ENCODE peak calls at places on chromosomes 13 and 19, in five cellular contexts. One of them, this sample, is unnamed.

GRCh38 chr13:49585220-49586157 is at the start of gene RCBTB1:
- DNase-seq in PC-3: peak; percentile 53
- DNase-seq in AG09309: no peak
- DNase-seq in endodermal cell: peak; percentile 91
- DNase-seq in A673: peak; percentile 77
- DNase-seq in this sample: no peak

GRCh38 chr19:30358821-30359580 is 13.2 kb upstream of the ZNF536 start:
- DNase-seq in AG09309: no peak
- DNase-seq in PC-3: no peak
- DNase-seq in A673: no peak
- DNase-seq in endodermal cell: peak; percentile 40
- DNase-seq in this sample: no peak

GRCh38 chr13:98423417-98423816 is 153.5 kb downstream of the STK24 start:
- DNase-seq in AG09309: no peak
- DNase-seq in A673: no peak
- DNase-seq in PC-3: no peak
- DNase-seq in endodermal cell: no peak
- DNase-seq in this sample: no peak

GRCh38 chr13:98910501-98910951 is 67.3 kb downstream of the DOCK9 start:
- DNase-seq in endodermal cell: peak; percentile 69
- DNase-seq in AG09309: peak; percentile 35
- DNase-seq in PC-3: peak; percentile 75
- DNase-seq in A673: peak; percentile 39
- DNase-seq in this sample: no peak

GRCh38 chr13:41053384-41053826 is 7.9 kb upstream of the WBP4 start:
- DNase-seq in AG09309: peak; percentile 60
- DNase-seq in PC-3: peak; percentile 48
- DNase-seq in endodermal cell: no peak
- DNase-seq in A673: no peak
- DNase-seq in this sample: no peak

GRCh38 chr19:16001481-16002312 is 52.9 kb downstream of the OR10H4 start:
- DNase-seq in A673: no peak
- DNase-seq in PC-3: peak; percentile 15
- DNase-seq in AG09309: no peak
- DNase-seq in endodermal cell: no peak
- DNase-seq in this sample: peak; percentile 35

GRCh38 chr13:45143346-45143751 is 23.0 kb downstream of the GTF2F2 start:
- DNase-seq in AG09309: no peak
- DNase-seq in endodermal cell: no peak
- DNase-seq in PC-3: peak; percentile 15
- DNase-seq in A673: no peak
- DNase-seq in this sample: no peak

GRCh38 chr19:46133101-46133627 is 8.7 kb upstream of the IGFL3 start:
- DNase-seq in endodermal cell: peak; percentile 89
- DNase-seq in PC-3: peak; percentile 58
- DNase-seq in AG09309: peak; percentile 46
- DNase-seq in A673: peak; percentile 92
- DNase-seq in this sample: peak; percentile 77

GRCh38 chr13:75307370-75307984 is 174.5 kb downstream of the TBC1D4 start:
- DNase-seq in PC-3: no peak
- DNase-seq in A673: no peak
- DNase-seq in endodermal cell: no peak
- DNase-seq in AG09309: no peak
- DNase-seq in this sample: no peak

GRCh38 chr19:3163230-3163886 is 15.2 kb upstream of the S1PR4 start:
- DNase-seq in AG09309: no peak
- DNase-seq in A673: peak; percentile 85
- DNase-seq in endodermal cell: peak; percentile 91
- DNase-seq in PC-3: peak; percentile 80
- DNase-seq in this sample: no peak

GRCh38 chr13:98173431-98173921 is 3.6 kb downstream of the RNF113B start:
- DNase-seq in endodermal cell: peak; percentile 70
- DNase-seq in PC-3: peak; percentile 18
- DNase-seq in A673: no peak
- DNase-seq in AG09309: peak; percentile 96
- DNase-seq in this sample: peak; percentile 93

GRCh38 chr13:76925115-76925514 is 23.2 kb upstream of the ACOD1 start:
- DNase-seq in PC-3: peak; percentile 4
- DNase-seq in endodermal cell: no peak
- DNase-seq in AG09309: no peak
- DNase-seq in A673: no peak
- DNase-seq in this sample: no peak

DNA sequence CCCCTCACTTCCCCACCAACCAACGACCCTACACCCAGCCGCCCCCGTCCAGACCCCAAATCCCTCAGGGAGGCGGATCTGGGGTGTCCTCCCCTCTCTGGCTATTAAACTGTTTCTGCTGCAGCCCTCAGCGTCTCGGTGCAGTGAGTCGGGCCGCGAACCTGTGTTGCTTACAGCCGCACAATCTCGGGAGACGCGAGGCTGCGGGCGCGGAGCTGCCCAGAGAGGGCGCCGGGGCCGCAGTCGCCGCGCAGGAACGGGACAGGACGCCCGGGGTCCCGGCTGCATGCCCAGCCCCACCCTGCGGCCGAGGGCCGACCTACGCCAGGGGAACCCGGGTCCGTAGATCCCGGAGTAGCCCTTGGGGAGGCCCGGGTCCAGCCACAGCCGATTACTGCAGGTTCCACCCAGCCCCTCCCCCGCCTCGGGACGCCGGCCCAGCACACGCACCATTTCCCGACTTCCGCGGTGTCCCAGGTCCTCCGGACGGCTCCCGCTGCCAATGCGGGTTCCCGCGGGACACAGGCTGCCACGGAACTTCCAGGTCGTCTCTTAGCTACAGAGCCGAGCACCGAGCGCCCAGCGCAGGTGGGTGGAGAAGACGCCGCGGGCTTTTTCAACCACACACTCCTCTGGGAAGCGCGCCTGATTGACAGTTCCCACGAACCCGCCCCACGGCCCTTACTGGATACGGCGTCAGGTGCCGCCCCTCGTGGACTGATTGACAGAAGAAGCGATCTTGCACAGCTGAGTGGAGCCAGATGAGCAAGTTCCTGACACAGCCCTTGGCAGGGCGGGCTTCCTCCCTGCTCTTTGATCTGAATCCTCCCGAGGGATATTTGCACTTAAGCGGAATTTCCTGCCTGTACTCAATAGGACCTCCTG is at the start of gene ZNF799:
- DNase-seq in endodermal cell: peak; percentile 98
- DNase-seq in A673: peak; percentile 98
- DNase-seq in AG09309: peak; percentile 80
- DNase-seq in PC-3: peak; percentile 99
- DNase-seq in this sample: peak; percentile 84
- TF ChIP-seq CTCF in endodermal cell: peak; percentile 41
- TF ChIP-seq CTCF in A673: no peak
- TF ChIP-seq CTCF in AG09309: no peak
- TF ChIP-seq CTCF in PC-3: peak; percentile 18
- TF ChIP-seq CTCF in this sample: no peak

GRCh38 chr13:28684257-28684656 is 25.3 kb downstream of the POMP start:
- DNase-seq in endodermal cell: peak; percentile 97
- DNase-seq in AG09309: no peak
- DNase-seq in A673: peak; percentile 14
- DNase-seq in PC-3: no peak
- DNase-seq in this sample: no peak

GRCh38 chr13:28685114-28685513 is 26.2 kb downstream of the POMP start:
- DNase-seq in AG09309: no peak
- DNase-seq in A673: no peak
- DNase-seq in endodermal cell: no peak
- DNase-seq in PC-3: no peak
- DNase-seq in this sample: no peak

GRCh38 chr13:28680541-28680940 is 21.6 kb downstream of the POMP start:
- DNase-seq in AG09309: no peak
- DNase-seq in PC-3: no peak
- DNase-seq in endodermal cell: no peak
- DNase-seq in A673: no peak
- DNase-seq in this sample: no peak

DNA sequence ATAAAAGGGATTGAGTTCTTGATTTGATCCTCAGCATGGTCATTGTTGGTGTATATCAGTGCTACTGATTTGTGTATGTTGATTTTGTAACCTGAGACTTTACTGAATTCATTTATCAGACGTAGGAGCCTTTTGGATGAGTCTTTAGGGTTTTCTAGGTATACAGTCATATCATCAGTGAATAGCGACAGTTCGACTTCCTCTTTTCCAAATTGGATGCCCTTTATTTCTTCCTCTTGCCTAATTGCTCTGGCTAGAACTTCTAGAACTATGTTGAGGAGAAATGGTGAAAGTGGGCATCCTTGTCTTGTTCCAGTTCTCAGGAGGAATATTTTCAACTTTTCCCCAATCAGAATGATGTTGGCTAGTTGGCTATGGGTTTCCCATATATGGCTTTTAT is 27.0 kb downstream of the POMP start:
- DNase-seq in AG09309: no peak
- DNase-seq in endodermal cell: no peak
- DNase-seq in PC-3: no peak
- DNase-seq in A673: no peak
- DNase-seq in this sample: no peak
- TF ChIP-seq CTCF in AG09309: no peak
- TF ChIP-seq CTCF in endodermal cell: no peak
- TF ChIP-seq CTCF in PC-3: no peak
- TF ChIP-seq CTCF in A673: no peak
- TF ChIP-seq CTCF in this sample: no peak

DNA sequence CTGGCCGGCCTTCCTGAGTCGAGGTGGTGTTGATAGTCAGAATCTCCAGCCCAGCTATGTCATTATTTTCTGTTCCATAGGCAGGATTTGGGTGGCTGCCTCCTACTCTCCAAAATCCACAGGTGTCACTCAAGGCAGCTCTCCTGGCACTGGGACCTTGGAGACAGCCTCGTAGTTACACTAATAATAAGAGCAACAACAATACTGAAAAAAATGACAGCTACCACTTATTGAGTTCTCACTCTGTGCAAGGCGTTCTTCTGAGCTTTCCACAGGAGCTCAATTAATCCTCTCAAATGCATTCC is 12.2 kb upstream of the KLK12 start:
- DNase-seq in endodermal cell: no peak
- DNase-seq in A673: no peak
- DNase-seq in AG09309: no peak
- DNase-seq in PC-3: no peak
- DNase-seq in this sample: no peak
- TF ChIP-seq CTCF in endodermal cell: no peak
- TF ChIP-seq CTCF in A673: no peak
- TF ChIP-seq CTCF in AG09309: no peak
- TF ChIP-seq CTCF in PC-3: no peak
- TF ChIP-seq CTCF in this sample: no peak

GRCh38 chr19:45103625-45104319 is 10.8 kb downstream of the PPP1R37 start:
- DNase-seq in A673: peak; percentile 45
- DNase-seq in endodermal cell: peak; percentile 60
- DNase-seq in PC-3: no peak
- DNase-seq in AG09309: no peak
- DNase-seq in this sample: no peak
- TF ChIP-seq CTCF in A673: no peak
- TF ChIP-seq CTCF in endodermal cell: peak; percentile 51
- TF ChIP-seq CTCF in PC-3: no peak
- TF ChIP-seq CTCF in AG09309: no peak
- TF ChIP-seq CTCF in this sample: no peak

DNA sequence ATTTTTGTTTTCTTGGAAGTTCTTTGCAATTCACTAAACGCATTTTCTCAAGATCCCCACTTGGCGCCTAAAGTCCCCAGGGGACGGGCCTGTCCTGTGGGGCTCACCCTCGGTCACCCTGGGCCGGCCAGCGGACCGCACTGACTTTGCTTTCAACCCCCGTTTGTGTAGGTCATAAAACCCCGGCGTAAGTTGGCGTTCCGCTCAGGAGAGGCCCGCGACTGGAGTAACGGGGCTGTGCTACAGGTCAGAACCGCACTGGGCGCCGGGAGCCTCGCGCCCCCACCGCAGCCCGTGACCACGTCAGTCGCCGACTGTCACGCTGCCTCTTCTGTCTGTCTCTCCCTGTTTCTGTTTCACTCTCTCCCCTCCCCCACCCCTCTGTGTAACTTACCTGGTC is 13.6 kb downstream of the TSSK6 start:
- DNase-seq in endodermal cell: no peak
- DNase-seq in AG09309: no peak
- DNase-seq in PC-3: no peak
- DNase-seq in A673: no peak
- DNase-seq in this sample: no peak
- TF ChIP-seq CTCF in endodermal cell: no peak
- TF ChIP-seq CTCF in AG09309: no peak
- TF ChIP-seq CTCF in PC-3: no peak
- TF ChIP-seq CTCF in A673: no peak
- TF ChIP-seq CTCF in this sample: no peak

GRCh38 chr19:7614859-7615741 is 14.2 kb downstream of the XAB2 start:
- DNase-seq in AG09309: no peak
- DNase-seq in PC-3: no peak
- DNase-seq in endodermal cell: no peak
- DNase-seq in A673: no peak
- DNase-seq in this sample: no peak
- TF ChIP-seq CTCF in AG09309: no peak
- TF ChIP-seq CTCF in PC-3: no peak
- TF ChIP-seq CTCF in endodermal cell: no peak
- TF ChIP-seq CTCF in A673: no peak
- TF ChIP-seq CTCF in this sample: no peak

DNA sequence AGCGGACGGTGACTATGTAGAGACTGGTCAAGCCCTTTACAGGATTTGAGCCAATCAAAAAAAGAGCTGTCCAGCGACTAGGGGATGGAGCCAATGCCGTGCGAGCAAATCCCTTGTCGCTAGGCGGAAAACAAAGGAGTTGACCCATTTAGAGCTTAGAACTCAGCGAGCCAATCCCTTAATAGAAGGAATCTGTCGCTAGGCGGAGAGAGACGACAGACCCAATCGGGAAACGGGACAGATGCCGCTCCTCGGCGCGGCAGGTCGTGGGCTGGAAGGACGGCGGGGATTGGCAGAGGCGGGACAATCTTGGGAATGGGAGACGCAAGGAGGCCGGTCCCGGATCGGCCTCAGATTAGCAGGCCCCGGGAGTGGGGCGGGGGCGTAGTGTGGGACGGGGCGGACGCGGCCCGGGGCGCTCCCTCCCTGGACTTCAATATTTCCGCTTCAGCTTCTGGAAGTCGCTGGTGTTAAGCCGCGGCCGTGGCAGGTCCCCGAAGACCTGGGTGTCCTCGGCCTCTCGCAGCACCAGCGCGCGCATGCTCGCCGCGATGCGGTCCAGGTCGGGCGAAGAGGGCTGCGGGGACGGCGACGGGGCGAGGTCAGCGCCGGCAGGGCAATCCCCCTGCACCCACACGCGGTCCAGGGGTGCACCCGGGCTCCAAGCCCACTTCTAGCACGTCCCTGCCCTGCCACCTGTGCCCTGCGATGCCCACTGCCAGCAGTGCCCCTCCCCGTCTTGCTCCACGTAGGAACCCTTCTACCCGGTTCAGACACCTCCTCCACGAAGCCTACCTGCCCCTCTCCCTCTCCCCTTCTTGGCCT is 2.3 kb upstream of the PNKP start:
- DNase-seq in A673: peak; percentile 100
- DNase-seq in PC-3: peak; percentile 100
- DNase-seq in AG09309: peak; percentile 100
- DNase-seq in endodermal cell: peak; percentile 99
- DNase-seq in this sample: peak; percentile 100
- TF ChIP-seq CTCF in A673: no peak
- TF ChIP-seq CTCF in PC-3: no peak
- TF ChIP-seq CTCF in AG09309: no peak
- TF ChIP-seq CTCF in endodermal cell: no peak
- TF ChIP-seq CTCF in this sample: no peak

GRCh38 chr13:35092251-35092650 is 150.2 kb downstream of the NBEA start:
- DNase-seq in A673: no peak
- DNase-seq in PC-3: no peak
- DNase-seq in endodermal cell: no peak
- DNase-seq in AG09309: no peak
- DNase-seq in this sample: no peak

GRCh38 chr13:35093356-35093755 is 151.3 kb downstream of the NBEA start:
- DNase-seq in endodermal cell: no peak
- DNase-seq in PC-3: no peak
- DNase-seq in A673: no peak
- DNase-seq in AG09309: no peak
- DNase-seq in this sample: no peak

GRCh38 chr13:35092751-35093150 is 150.7 kb downstream of the NBEA start:
- DNase-seq in endodermal cell: no peak
- DNase-seq in A673: no peak
- DNase-seq in PC-3: no peak
- DNase-seq in AG09309: no peak
- DNase-seq in this sample: no peak
- TF ChIP-seq CTCF in endodermal cell: no peak
- TF ChIP-seq CTCF in A673: no peak
- TF ChIP-seq CTCF in PC-3: no peak
- TF ChIP-seq CTCF in AG09309: no peak
- TF ChIP-seq CTCF in this sample: no peak

This sample was measured in AG09319.